ENCODE peak calls at places on chromosomes 5 and 9, in four cellular contexts. E is K562, G is GM12878, T is H1. U is an unnamed sample.

GRCh38 chr5:31477516-31477915 is 54.4 kb downstream of the DROSHA start:
- DNase-seq in T (no peak), E (no peak), G (no peak), U (no peak)

GRCh38 chr9:127437497-127438264 is 13.5 kb downstream of the ZNF79 start:
- DNase-seq in G (no peak), T (no peak), E (no peak), U (no peak)

GRCh38 chr5:178339272-178339671 is 106.7 kb upstream of the PHYKPL start:
- DNase-seq in T (no peak), G (no peak), E (no peak), U (no peak)

GRCh38 chr9:4489919-4490704 is at the start of gene SLC1A1:
- DNase-seq in E (no peak), G (peak), T (no peak), U (peak)

GRCh38 chr9:21549251-21549765 is 67.2 kb upstream of the IFNE start:
- DNase-seq in E (no peak), G (no peak), T (no peak), U (no peak)

GRCh38 chr5:115460476-115460875 is 84.1 kb downstream of the FEM1C start:
- DNase-seq in E (no peak), T (no peak), G (peak), U (no peak)

GRCh38 chr9:118650407-118650806 is 718.8 kb downstream of the BRINP1 start:
- DNase-seq in G (no peak), E (no peak), T (no peak), U (no peak)

GRCh38 chr9:126832440-126832839 is 27.6 kb downstream of the ZBTB43 start:
- DNase-seq in E (no peak), T (no peak), G (no peak), U (no peak)

GRCh38 chr9:92245005-92245797 is 48.3 kb downstream of the IARS1 start:
- DNase-seq in E (no peak), T (no peak), G (no peak), U (no peak)

GRCh38 chr5:32030686-32031478 is 143.2 kb downstream of the GOLPH3 start:
- DNase-seq in E (no peak), G (no peak), T (no peak), U (no peak)

GRCh38 chr9:117303643-117304230 is 111.1 kb downstream of the ASTN2 start:
- DNase-seq in G (no peak), T (no peak), E (no peak), U (peak)

GRCh38 chr5:30802961-30803705 is 390.4 kb upstream of the CDH6 start:
- DNase-seq in E (no peak), G (no peak), T (no peak), U (no peak)

GRCh38 chr5:9507974-9508373 is 37.9 kb downstream of the SEMA5A start:
- DNase-seq in G (no peak), E (no peak), T (no peak), U (no peak)

GRCh38 chr5:73654171-73654811 is 28.3 kb downstream of the ARHGEF28 start:
- DNase-seq in G (peak), T (no peak), E (no peak), U (no peak)

GRCh38 chr9:126367139-126367538 is 40.5 kb downstream of the MVB12B start:
- DNase-seq in E (no peak), T (no peak), G (no peak), U (no peak)

GRCh38 chr5:124895236-124895635 is 148.8 kb upstream of the ZNF608 start:
- DNase-seq in G (no peak), T (no peak), E (no peak), U (no peak)

GRCh38 chr9:87039809-87040392 is 92.6 kb upstream of the GAS1 start:
- DNase-seq in E (no peak), G (no peak), T (no peak), U (no peak)

GRCh38 chr5:27947088-27947487 is 908.7 kb upstream of the CDH9 start:
- DNase-seq in G (no peak), E (no peak), T (no peak), U (no peak)

GRCh38 chr9:34059954-34060353 is 11.3 kb upstream of the UBAP2 start:
- DNase-seq in T (no peak), E (no peak), G (no peak), U (no peak)

GRCh38 chr9:129626944-129627297 is 958 bp downstream of the NTMT1 start:
- DNase-seq in G (no peak), T (no peak), E (no peak), U (no peak)

GRCh38 chr5:119212026-119212425 is 141.1 kb downstream of the DMXL1 start:
- DNase-seq in G (no peak), E (no peak), T (no peak), U (no peak)

GRCh38 chr9:117535439-117535838 is 120.6 kb upstream of the ASTN2 start:
- DNase-seq in G (no peak), T (no peak), E (no peak), U (no peak)

GRCh38 chr9:131714821-131715220 is 25.1 kb downstream of the RAPGEF1 start:
- DNase-seq in E (no peak), G (no peak), T (no peak), U (no peak)

GRCh38 chr5:126972062-126972895 is 58.1 kb downstream of the MARCHF3 start:
- DNase-seq in E (peak), T (no peak), G (peak), U (no peak)

GRCh38 chr9:135952664-135953206 is 8.4 kb downstream of the UBAC1 start:
- DNase-seq in G (no peak), T (no peak), E (no peak), U (no peak)
- TF ChIP-seq RFX5 in G (no peak), T (no peak), E (no peak), U (no peak)

GRCh38 chr9:137880976-137881530 is 3.5 kb downstream of the CACNA1B start:
- DNase-seq in G (no peak), E (no peak), T (no peak), U (no peak)
- TF ChIP-seq NRF1 in G (no peak), E (no peak), T (no peak), U (no peak)

DNA sequence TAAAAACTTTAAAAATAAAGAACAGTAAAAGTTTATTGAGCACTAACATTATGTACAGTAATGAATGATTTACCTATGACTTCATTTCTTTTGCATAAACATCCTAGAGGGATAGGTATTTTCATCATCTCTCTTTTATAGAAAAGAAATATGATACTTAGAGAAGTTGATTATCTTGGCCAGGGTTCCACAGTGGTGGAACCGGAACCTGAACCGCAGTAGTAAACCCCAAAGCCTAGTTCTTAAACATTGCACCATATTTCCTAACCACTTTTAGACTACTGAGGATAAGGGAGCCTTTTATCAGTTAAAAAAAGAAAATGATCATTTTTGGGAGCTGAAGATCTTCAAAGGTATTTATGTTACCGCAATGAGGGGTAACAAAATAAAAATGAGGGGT is 205.7 kb upstream of the SGCD start:
- DNase-seq in E (no peak), G (no peak), T (no peak), U (no peak)
- TF ChIP-seq RFX5 in E (no peak), G (no peak), T (no peak), U (no peak)

GRCh38 chr9:121550569-121551512 is 51.2 kb upstream of the GGTA1 start:
- DNase-seq in G (no peak), T (peak), E (peak), U (peak)
- TF ChIP-seq NRF1 in G (no peak), T (no peak), E (no peak), U (peak)

DNA sequence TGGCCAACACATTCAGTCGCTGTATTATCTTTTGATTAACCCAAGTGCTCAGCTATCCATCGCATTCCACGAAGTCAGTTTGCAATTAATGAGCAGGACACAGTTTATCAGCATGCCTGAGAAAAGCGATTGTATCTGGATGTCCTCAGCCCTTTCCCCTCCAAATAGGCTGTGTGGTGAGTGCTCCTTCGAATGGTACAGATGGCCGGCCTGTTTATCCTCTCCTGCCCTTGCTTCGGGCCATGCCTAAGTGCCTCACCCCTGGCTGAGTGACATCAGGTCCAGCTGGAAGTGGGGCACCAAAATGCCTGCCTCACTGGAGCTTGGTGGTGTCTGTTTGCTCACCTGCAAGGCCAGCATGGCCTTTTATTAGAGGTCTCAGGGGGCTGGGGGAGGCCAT is 317.3 kb downstream of the GADD45G start:
- DNase-seq in T (no peak), E (no peak), G (no peak), U (peak)
- TF ChIP-seq RFX5 in T (no peak), E (no peak), G (no peak), U (no peak)

GRCh38 chr5:140012443-140012842 is 30.7 kb downstream of the NRG2 start:
- DNase-seq in T (no peak), E (no peak), G (no peak), U (no peak)

GRCh38 chr5:140010798-140011197 is 32.3 kb downstream of the NRG2 start:
- DNase-seq in G (no peak), T (no peak), E (no peak), U (no peak)

GRCh38 chr5:140013536-140013935 is 29.6 kb downstream of the NRG2 start:
- DNase-seq in G (no peak), E (no peak), T (no peak), U (no peak)

GRCh38 chr5:140014751-140015150 is 28.3 kb downstream of the NRG2 start:
- DNase-seq in T (no peak), G (no peak), E (no peak), U (no peak)

GRCh38 chr5:140011297-140011802 is 31.7 kb downstream of the NRG2 start:
- DNase-seq in T (no peak), E (no peak), G (peak), U (no peak)
- TF ChIP-seq NRF1 in T (no peak), E (no peak), G (no peak), U (no peak)

GRCh38 chr9:2127486-2127885 is 112.3 kb downstream of the SMARCA2 start:
- DNase-seq in G (no peak), T (no peak), E (no peak), U (no peak)

GRCh38 chr9:2134391-2134790 is 119.2 kb downstream of the SMARCA2 start:
- DNase-seq in E (no peak), T (no peak), G (no peak), U (no peak)

GRCh38 chr9:2128611-2129010 is 113.5 kb downstream of the SMARCA2 start:
- DNase-seq in T (no peak), G (no peak), E (no peak), U (no peak)

DNA sequence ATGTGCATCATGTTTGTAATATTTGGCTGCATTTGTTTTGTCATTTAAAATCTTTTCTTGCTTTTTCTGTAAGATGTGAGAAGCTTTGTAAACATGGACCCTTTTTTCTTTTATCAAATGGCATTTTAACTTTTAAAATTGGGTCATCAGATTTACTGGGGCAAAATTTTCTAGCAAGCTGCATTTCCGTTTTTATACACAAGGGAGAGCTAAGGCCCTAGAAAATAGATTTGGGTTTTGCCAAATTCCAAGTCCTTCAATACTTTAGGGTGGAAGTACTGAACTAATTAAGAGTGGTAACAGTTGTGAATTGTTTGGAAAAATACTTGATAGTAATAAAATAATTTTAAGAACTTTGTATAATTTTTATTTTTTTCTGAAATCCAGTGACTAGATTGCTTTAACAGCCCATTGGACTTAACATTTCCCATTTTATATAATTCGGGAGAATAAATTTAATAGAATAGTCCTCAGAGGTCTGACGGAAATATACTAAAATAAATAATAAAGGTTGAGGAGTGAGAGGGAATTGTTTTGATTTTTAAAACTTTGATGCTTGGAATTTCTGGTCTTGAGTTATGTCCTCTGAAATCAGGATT is 117.4 kb downstream of the SMARCA2 start:
- DNase-seq in E (peak), T (no peak), G (no peak), U (peak)
- TF ChIP-seq RFX5 in E (no peak), T (no peak), G (no peak), U (no peak)

U was measured in SK-N-SH.